ENCODE peak calls at places on chromosomes 3 and 15, in ten cellular contexts. Z, E, Y, H, K, T, W, N, M and F are unnamed samples.

GRCh38 chr3:176313426-176313825 is 883.9 kb downstream of the TBL1XR1 start:
- DNase-seq in Y (no peak), K (no peak), H (no peak), E (no peak), M (no peak), T (no peak), Z (no peak), W (no peak), N (no peak), F (no peak)

GRCh38 chr3:177596248-177596821 is 399.1 kb upstream of the TBL1XR1 start:
- DNase-seq in T (peak; percentile 67), N (no peak), E (no peak), K (peak; percentile 21), H (no peak), W (peak; percentile 75), Y (no peak), M (no peak), Z (peak; percentile 16), F (no peak)

GRCh38 chr15:42090375-42090774 is 4.0 kb downstream of the PLA2G4D start:
- DNase-seq in W (no peak), K (no peak), M (peak; percentile 38), E (no peak), H (no peak), Z (no peak), Y (no peak), T (no peak), N (no peak), F (no peak)

GRCh38 chr15:57323806-57324589 is 52.3 kb upstream of the CGNL1 start:
- DNase-seq in N (no peak), T (peak; percentile 68), W (peak; percentile 64), M (no peak), Z (no peak), H (peak; percentile 46), K (peak; percentile 90), Y (no peak), E (no peak), F (peak; percentile 26)

GRCh38 chr3:190279690-190280089 is 42.6 kb downstream of the CLDN1 start:
- DNase-seq in K (no peak), N (no peak), T (no peak), E (no peak), Z (no peak), H (no peak), W (no peak), M (no peak), Y (no peak), F (no peak)

GRCh38 chr3:16461463-16462245 is 51.8 kb downstream of the RFTN1 start:
- DNase-seq in W (no peak), M (no peak), T (no peak), N (no peak), Z (no peak), Y (no peak), K (no peak), H (no peak), E (no peak), F (no peak)

GRCh38 chr3:156433138-156433537 is 121.8 kb downstream of the SSR3 start:
- DNase-seq in Z (peak; percentile 92), W (no peak), E (no peak), K (no peak), M (no peak), N (no peak), T (peak; percentile 40), H (peak; percentile 14), Y (no peak), F (no peak)

GRCh38 chr15:81264072-81264857 is 59.7 kb downstream of the STARD5 start:
- DNase-seq in Z (no peak), W (no peak), K (no peak), N (no peak), T (no peak), H (no peak), E (no peak), M (no peak), Y (no peak), F (no peak)

GRCh38 chr15:77620960-77621647 is 11.6 kb downstream of the LINGO1 start:
- DNase-seq in M (no peak), Z (no peak), H (no peak), K (no peak), T (no peak), Y (no peak), W (no peak), E (no peak), N (no peak), F (no peak)

GRCh38 chr15:77621847-77622211 is 10.9 kb downstream of the LINGO1 start:
- DNase-seq in M (no peak), T (no peak), N (no peak), Z (no peak), Y (no peak), E (no peak), K (no peak), W (no peak), H (no peak), F (no peak)

GRCh38 chr15:77619883-77620282 is 12.8 kb downstream of the LINGO1 start:
- DNase-seq in M (no peak), H (no peak), T (no peak), Z (no peak), Y (no peak), K (no peak), W (no peak), E (no peak), N (no peak), F (no peak)

GRCh38 chr15:77622212-77622941 is 10.3 kb downstream of the LINGO1 start:
- DNase-seq in E (no peak), H (no peak), Y (no peak), T (no peak), N (no peak), Z (no peak), K (no peak), M (no peak), W (no peak), F (no peak)

GRCh38 chr15:77620297-77620696 is 12.4 kb downstream of the LINGO1 start:
- DNase-seq in M (no peak), N (no peak), Y (no peak), H (no peak), K (no peak), T (no peak), W (no peak), E (no peak), Z (no peak), F (no peak)
- H3K27me3 ChIP-seq in M (no peaks in the 10 kb centered on the region), N (no peaks in the 10 kb centered on the region), Y (no peaks in the 10 kb centered on the region), H (no peaks in the 10 kb centered on the region), K (no peaks in the 10 kb centered on the region), T (peaks cover 2% of the 10 kb centered on the region), W (no peaks in the 10 kb centered on the region), E (no peaks in the 10 kb centered on the region), Z (no peaks in the 10 kb centered on the region), F (peaks cover 2% of the 10 kb centered on the region)

DNA sequence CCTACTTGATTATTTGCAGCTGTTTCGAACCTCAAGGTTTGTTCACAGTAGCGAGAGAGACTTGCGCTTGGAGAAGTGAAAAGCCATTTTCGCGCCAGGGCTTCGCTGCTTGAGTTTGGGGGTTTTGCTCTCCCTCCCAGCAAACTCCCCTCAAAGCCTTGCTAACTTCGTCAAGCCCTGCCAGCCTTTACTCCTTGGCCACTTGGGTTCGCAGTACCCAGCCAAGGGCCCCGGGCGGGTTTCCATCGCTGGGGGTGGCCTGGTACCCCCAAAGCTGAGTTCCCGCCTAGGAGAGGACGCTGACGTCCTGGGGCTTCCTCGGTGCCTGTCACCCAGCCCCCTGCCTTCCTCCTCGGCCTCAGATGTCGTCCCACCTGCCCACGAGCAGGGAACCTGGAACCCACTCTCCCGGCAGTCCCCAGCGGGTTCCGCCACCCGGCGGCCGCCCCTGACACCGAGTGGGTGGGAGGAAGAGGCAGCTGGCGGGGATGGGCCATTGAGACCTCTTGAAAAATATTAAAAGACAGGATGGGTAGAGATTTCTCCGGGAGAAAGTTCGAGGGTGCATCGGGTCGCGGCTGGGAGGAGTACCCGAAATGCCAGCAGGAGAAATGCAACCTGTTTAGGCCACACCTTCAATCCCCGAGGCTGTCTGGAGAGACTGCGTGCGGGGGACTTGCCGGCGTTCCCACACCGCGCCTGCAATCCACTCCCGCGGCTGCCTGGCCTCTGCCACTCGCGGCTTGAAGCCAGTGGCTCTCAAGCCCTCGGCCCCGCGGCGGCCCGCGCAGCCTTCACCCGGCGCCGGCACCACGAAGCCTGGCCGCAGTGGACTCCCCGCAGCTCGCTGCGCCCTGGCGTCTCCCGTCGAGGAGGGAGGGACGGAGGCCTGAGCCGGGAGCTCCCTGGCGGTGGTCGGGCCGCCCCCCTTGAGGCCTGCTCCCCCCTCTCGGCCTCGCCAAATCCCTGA is 8.8 kb upstream of the NR2F2 start:
- DNase-seq in T (no peak), Y (no peak), Z (peak; percentile 67), H (peak; percentile 22), E (peak; percentile 68), M (peak; percentile 62), K (no peak), W (peak; percentile 16), N (no peak), F (no peak)
- TF ChIP-seq CTCF in T (no peak), Y (no peak), Z (peak; percentile 27), H (peak; percentile 46), E (no peak), M (peak; percentile 51), K (no peak), W (no peak), N (peak; percentile 50), F (peak; percentile 22)

GRCh38 chr3:147356909-147357733 is 49.2 kb downstream of the ZIC4 start:
- DNase-seq in Y (no peak), H (no peak), E (no peak), K (no peak), W (no peak), Z (no peak), M (no peak), T (no peak), N (no peak), F (no peak)

GRCh38 chr3:147360936-147361670 is 45.2 kb downstream of the ZIC4 start:
- DNase-seq in Y (no peak), E (no peak), K (no peak), T (no peak), M (no peak), N (no peak), H (peak; percentile 28), W (no peak), Z (no peak), F (no peak)

GRCh38 chr3:147359177-147360062 is 46.9 kb downstream of the ZIC4 start:
- DNase-seq in T (no peak), M (no peak), N (no peak), Y (no peak), H (no peak), K (no peak), E (no peak), W (no peak), Z (no peak), F (no peak)

GRCh38 chr3:147356145-147356908 is 50.0 kb downstream of the ZIC4 start:
- DNase-seq in E (no peak), H (no peak), W (no peak), N (no peak), M (no peak), K (no peak), Y (no peak), Z (no peak), T (no peak), F (no peak)

GRCh38 chr3:147358144-147358992 is 48.0 kb downstream of the ZIC4 start:
- DNase-seq in W (no peak), Y (no peak), Z (no peak), E (no peak), K (no peak), T (no peak), H (no peak), N (no peak), M (no peak), F (no peak)
- H3K27me3 ChIP-seq in W (peaks cover 98% of the 10 kb centered on the region), Y (peaks cover 100% of the 10 kb centered on the region), Z (peaks cover 100% of the 10 kb centered on the region), E (peaks cover 8% of the 10 kb centered on the region), K (no peaks in the 10 kb centered on the region), T (peaks cover 56% of the 10 kb centered on the region), H (no peaks in the 10 kb centered on the region), N (no peaks in the 10 kb centered on the region), M (peaks cover 42% of the 10 kb centered on the region), F (peaks cover 2% of the 10 kb centered on the region)

GRCh38 chr3:50654196-50654595 is 20.5 kb upstream of the DOCK3 start:
- DNase-seq in M (no peak), E (no peak), Y (no peak), H (no peak), T (no peak), W (no peak), N (no peak), K (no peak), Z (no peak), F (no peak)

GRCh38 chr3:50651445-50651844 is 23.3 kb upstream of the DOCK3 start:
- DNase-seq in T (no peak), H (no peak), E (no peak), Z (no peak), K (no peak), N (no peak), Y (no peak), W (no peak), M (no peak), F (no peak)

GRCh38 chr3:50655009-50655830 is 19.5 kb upstream of the DOCK3 start:
- DNase-seq in E (no peak), Z (no peak), H (no peak), T (peak; percentile 67), K (no peak), Y (no peak), W (no peak), M (no peak), N (no peak), F (no peak)

GRCh38 chr3:50651875-50652529 is 22.7 kb upstream of the DOCK3 start:
- DNase-seq in Y (no peak), E (no peak), T (no peak), K (no peak), Z (no peak), M (no peak), N (no peak), H (no peak), W (no peak), F (no peak)

DNA sequence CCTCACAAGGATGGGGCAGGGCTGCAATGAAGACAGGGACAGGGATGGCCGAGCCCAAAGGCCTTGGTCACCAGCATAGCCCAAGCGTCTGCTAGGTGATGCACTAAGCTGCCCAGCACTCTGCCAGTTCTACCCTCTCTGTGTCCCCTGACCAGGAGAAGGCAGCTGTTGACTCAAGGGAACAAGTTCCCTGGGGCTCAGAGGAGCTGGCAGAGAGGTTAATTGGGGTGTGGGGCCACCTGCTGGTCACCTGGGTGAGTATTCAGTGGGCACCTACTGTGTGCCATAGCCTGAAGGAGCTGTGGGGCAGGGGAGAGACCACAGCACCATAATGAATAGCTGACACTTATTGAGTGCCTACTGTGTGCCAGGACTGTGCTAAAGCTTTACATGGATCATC is 22.0 kb upstream of the DOCK3 start:
- DNase-seq in T (peak; percentile 44), K (no peak), M (no peak), W (peak; percentile 76), N (no peak), Y (peak; percentile 51), E (no peak), Z (peak; percentile 17), H (no peak), F (no peak)
- TF ChIP-seq CTCF in T (peak; percentile 66), K (peak; percentile 65), M (peak; percentile 55), W (peak; percentile 81), N (no peak), Y (peak; percentile 31), E (peak; percentile 19), Z (peak; percentile 37), H (peak; percentile 63), F (peak; percentile 63)